ENCODE peak calls at places on chromosomes 5 and 9, in seven cellular contexts. K is spleen, T is esophagus squamous epithelium, B is K562, C is stomach, O is HepG2, M is ovary. Q is an unnamed sample.

GRCh38 chr5:118486647-118487046 is 501.7 kb downstream of the DTWD2 start:
- DNase-seq in K (no peak), M (no peak), B (no peak), C (no peak), O (no peak), T (no peak), Q (no peak)

GRCh38 chr5:177100714-177101121 is 14.0 kb downstream of the FGFR4 start:
- DNase-seq in O (no peak), T (no peak), C (no peak), B (no peak), K (no peak), M (no peak), Q (no peak)

GRCh38 chr9:87792831-87793288 is 66.9 kb downstream of the CTSL start:
- DNase-seq in T (no peak), B (peak; percentile 79), M (no peak), O (peak; percentile 46), K (no peak), C (peak; percentile 40), Q (peak; percentile 43)

GRCh38 chr9:20579544-20580309 is 42.6 kb downstream of the MLLT3 start:
- DNase-seq in M (no peak), T (no peak), O (no peak), C (no peak), K (no peak), B (no peak), Q (no peak)

GRCh38 chr5:6235726-6236125 is 142.6 kb downstream of the MED10 start:
- DNase-seq in T (no peak), O (no peak), K (no peak), B (no peak), M (no peak), C (no peak), Q (no peak)

GRCh38 chr9:116895956-116896355 is 208.9 kb downstream of the TRIM32 start:
- DNase-seq in K (no peak), M (no peak), C (no peak), B (no peak), O (no peak), T (no peak), Q (no peak)

GRCh38 chr5:74040065-74040551 is 414.1 kb downstream of the ARHGEF28 start:
- DNase-seq in T (no peak), M (peak; percentile 53), C (no peak), O (no peak), K (no peak), B (no peak), Q (no peak)

GRCh38 chr5:160506006-160507004 is 84.7 kb downstream of the PTTG1 start:
- DNase-seq in K (no peak), T (no peak), B (no peak), C (no peak), O (no peak), M (no peak), Q (no peak)

GRCh38 chr9:2722715-2723114 is 5.4 kb downstream of the KCNV2 start:
- DNase-seq in K (no peak), O (peak; percentile 7), C (no peak), M (no peak), B (peak; percentile 19), T (no peak), Q (no peak)

GRCh38 chr5:119031905-119032304 is 39.0 kb upstream of the DMXL1 start:
- DNase-seq in B (peak; percentile 24), K (no peak), M (no peak), C (no peak), O (no peak), T (no peak), Q (no peak)

GRCh38 chr9:96646081-96646991 is 8.8 kb downstream of the PRXL2C start:
- DNase-seq in K (no peak), O (no peak), T (no peak), C (no peak), B (no peak), M (no peak), Q (no peak)

GRCh38 chr9:87464110-87464991 is 33.3 kb upstream of the DAPK1 start:
- DNase-seq in K (no peak), T (no peak), M (no peak), C (no peak), O (no peak), B (no peak), Q (no peak)

GRCh38 chr9:129551393-129551973 is 69.4 kb downstream of the C9orf50 start:
- DNase-seq in K (no peak), C (no peak), M (no peak), T (no peak), O (no peak), B (no peak), Q (peak; percentile 10)

GRCh38 chr5:73218552-73219171 is 45.7 kb downstream of the TMEM174 start:
- DNase-seq in B (no peak), O (no peak), K (no peak), C (no peak), T (no peak), M (no peak), Q (no peak)

GRCh38 chr9:22307013-22307711 is 139.5 kb upstream of the DMRTA1 start:
- DNase-seq in C (peak; percentile 29), K (no peak), B (no peak), O (peak; percentile 43), T (no peak), M (no peak), Q (no peak)

GRCh38 chr9:3527653-3527960 is 1.8 kb upstream of the RFX3 start:
- DNase-seq in O (peak; percentile 3), M (no peak), T (no peak), C (no peak), B (no peak), K (no peak), Q (no peak)

GRCh38 chr9:100561256-100561655 is 16.6 kb upstream of the CAVIN4 start:
- DNase-seq in O (no peak), K (no peak), M (no peak), T (no peak), B (no peak), C (no peak), Q (no peak)

GRCh38 chr9:134842321-134842720 is 38.3 kb upstream of the FCN2 start:
- DNase-seq in K (no peak), C (no peak), T (no peak), M (no peak), O (no peak), B (peak; percentile 20), Q (no peak)

GRCh38 chr9:95820076-95820475 is 55.4 kb upstream of the ERCC6L2 start:
- DNase-seq in M (no peak), C (no peak), O (no peak), B (no peak), T (no peak), K (no peak), Q (no peak)

GRCh38 chr9:98958271-98958989 is 14.7 kb downstream of the COL15A1 start:
- DNase-seq in K (no peak), O (no peak), M (no peak), C (no peak), T (no peak), B (no peak), Q (peak; percentile 63)

GRCh38 chr9:98953877-98954610 is 10.3 kb downstream of the COL15A1 start:
- DNase-seq in C (no peak), M (no peak), O (no peak), B (no peak), T (no peak), K (no peak), Q (no peak)

GRCh38 chr9:98960409-98960808 is 16.7 kb downstream of the COL15A1 start:
- DNase-seq in M (no peak), O (no peak), B (no peak), C (no peak), K (no peak), T (no peak), Q (no peak)

GRCh38 chr9:98955259-98955658 is 11.6 kb downstream of the COL15A1 start:
- DNase-seq in T (no peak), K (no peak), O (no peak), M (no peak), C (no peak), B (no peak), Q (no peak)

DNA sequence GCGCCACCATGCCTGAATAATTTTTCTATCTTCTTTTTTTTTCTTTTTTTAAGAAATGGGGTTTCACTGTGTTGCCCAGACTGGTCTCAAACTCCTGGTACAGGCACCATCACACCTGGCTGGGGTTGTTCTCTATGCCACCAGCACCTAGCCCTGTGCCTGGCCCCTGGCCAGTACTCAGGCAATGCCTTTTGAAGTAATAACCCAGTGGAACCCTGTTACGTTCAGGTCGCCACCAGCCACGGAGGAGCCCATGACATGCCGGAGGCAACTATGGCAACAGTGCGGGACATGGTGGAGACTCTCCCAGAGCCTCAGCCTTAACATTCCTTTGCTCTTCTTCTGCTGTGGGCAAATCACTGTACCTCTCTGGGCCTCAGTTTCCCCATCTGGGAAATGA is 14.1 kb downstream of the COL15A1 start:
- DNase-seq in M (no peak), K (no peak), T (no peak), B (no peak), O (no peak), C (no peak), Q (peak; percentile 43)
- H3K4me1 ChIP-seq in M (peaks cover 5% of the 10 kb centered on the region), K (no peaks in the 10 kb centered on the region), T (peaks cover 30% of the 10 kb centered on the region), B (no peaks in the 10 kb centered on the region), O (no peaks in the 10 kb centered on the region), C (peaks cover 14% of the 10 kb centered on the region), Q (peaks cover 13% of the 10 kb centered on the region)

GRCh38 chr5:95673076-95673475 is 9.7 kb downstream of the SPATA9 start:
- DNase-seq in C (no peak), T (no peak), B (no peak), K (no peak), M (peak; percentile 20), O (peak; percentile 14), Q (no peak)
- TF ChIP-seq POLR2A in C (no peak), T (no peak), B (no peak), K (no peak), M (no peak), O (no peak), Q (no peak)

GRCh38 chr9:136008693-136008997 is 47.5 kb upstream of the UBAC1 start:
- DNase-seq in T (no peak), B (no peak), O (no peak), M (no peak), C (no peak), K (no peak), Q (no peak)

GRCh38 chr9:136007906-136008692 is 46.9 kb upstream of the UBAC1 start:
- DNase-seq in B (no peak), M (no peak), C (no peak), T (no peak), O (peak; percentile 83), K (no peak), Q (no peak)

GRCh38 chr9:136010615-136011341 is 49.6 kb upstream of the UBAC1 start:
- DNase-seq in O (no peak), T (no peak), K (peak; percentile 76), C (no peak), M (no peak), B (no peak), Q (no peak)

GRCh38 chr9:136010176-136010575 is 49.0 kb upstream of the UBAC1 start:
- DNase-seq in C (no peak), O (no peak), K (peak; percentile 73), B (no peak), M (no peak), T (no peak), Q (no peak)

DNA sequence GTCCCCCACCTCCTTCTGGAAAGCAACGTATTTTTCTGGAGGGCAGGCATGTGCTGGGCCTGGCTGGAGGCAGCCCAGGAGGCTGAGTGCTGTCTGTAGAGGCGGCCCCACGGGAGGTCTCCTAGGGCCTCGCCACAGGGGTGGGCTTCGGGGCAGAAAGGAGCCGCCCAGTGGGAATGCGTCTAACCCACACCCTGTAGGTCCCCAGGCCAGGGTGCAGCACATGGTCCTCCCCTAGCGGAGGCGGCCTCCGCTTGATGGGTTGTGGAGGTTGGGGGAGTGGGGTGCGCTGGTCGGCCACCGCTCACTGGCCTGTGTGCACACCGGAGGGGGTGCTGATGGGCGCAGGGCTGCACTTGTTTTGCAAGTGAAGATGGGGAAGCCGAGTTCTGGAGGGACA is 48.3 kb upstream of the UBAC1 start:
- DNase-seq in K (peak; percentile 56), M (no peak), O (no peak), B (no peak), T (no peak), C (no peak), Q (no peak)
- H3K4me1 ChIP-seq in K (peaks cover 5% of the 10 kb centered on the region), M (peaks cover 9% of the 10 kb centered on the region), O (peaks cover 95% of the 10 kb centered on the region), B (no peaks in the 10 kb centered on the region), T (peaks cover 23% of the 10 kb centered on the region), C (no peaks in the 10 kb centered on the region), Q (no peaks in the 10 kb centered on the region)

GRCh38 chr5:66595877-66596790 is at the start of gene MAST4:
- DNase-seq in B (peak; percentile 92), K (peak; percentile 95), M (peak; percentile 95), T (no peak), C (peak; percentile 92), O (peak; percentile 50), Q (peak; percentile 90)
- TF ChIP-seq POLR2A in B (no peak), K (no peak), M (peak; percentile 90), T (no peak), C (peak; percentile 19), O (no peak), Q (peak; percentile 79)